ENCODE peak calls at places on chromosome 18, in eight cellular contexts. S, H, D, T, E, Z, Q and L are unnamed samples.

GRCh38 chr18:59905686-59906091 is 5.9 kb downstream of the PMAIP1 start:
- DNase-seq in S (no peak), E (no peak), T (no peak), Q (no peak), D (no peak), H (no peak), Z (no peak), L (no peak)

GRCh38 chr18:12455511-12455910 is 47.8 kb downstream of the PRELID3A start:
- DNase-seq in Z (no peak), D (peak; percentile 68), S (no peak), T (no peak), Q (no peak), E (peak; percentile 83), H (no peak), L (no peak)

GRCh38 chr18:66764225-66764624 is 160.3 kb upstream of the CDH19 start:
- DNase-seq in Q (no peak), H (no peak), D (no peak), E (no peak), T (no peak), S (no peak), Z (no peak), L (no peak)

GRCh38 chr18:79581406-79581805 is 98.2 kb upstream of the CTDP1 start:
- DNase-seq in H (no peak), Z (no peak), E (peak; percentile 69), D (no peak), S (no peak), Q (no peak), T (no peak), L (no peak)

GRCh38 chr18:65753520-65753919 is 2.7 kb downstream of the CDH7 start:
- DNase-seq in Z (no peak), E (no peak), Q (peak; percentile 40), H (peak; percentile 73), T (no peak), D (peak; percentile 92), S (no peak), L (peak; percentile 52)

GRCh38 chr18:33923980-33924379 is 300.7 kb downstream of the NOL4 start:
- DNase-seq in E (no peak), T (no peak), D (no peak), Q (no peak), S (no peak), H (no peak), Z (no peak), L (no peak)

GRCh38 chr18:76130845-76131244 is 364.2 kb downstream of the ZNF516 start:
- DNase-seq in T (no peak), Z (no peak), Q (no peak), H (no peak), E (no peak), D (no peak), S (no peak), L (no peak)

GRCh38 chr18:52670903-52671302 is 330.9 kb downstream of the DCC start:
- DNase-seq in T (no peak), S (no peak), D (peak; percentile 4), H (peak; percentile 46), Q (peak; percentile 11), E (no peak), Z (no peak), L (no peak)

GRCh38 chr18:77047803-77048419 is 84.7 kb downstream of the MBP start:
- DNase-seq in Z (no peak), E (no peak), T (no peak), S (no peak), H (no peak), D (no peak), Q (no peak), L (no peak)

GRCh38 chr18:28657836-28658410 is 481.0 kb upstream of the CDH2 start:
- DNase-seq in D (no peak), T (no peak), H (no peak), E (no peak), S (no peak), Z (no peak), Q (no peak), L (peak; percentile 56)

GRCh38 chr18:44742741-44743311 is 62.1 kb downstream of the SETBP1 start:
- DNase-seq in E (no peak), T (no peak), Q (no peak), Z (no peak), S (no peak), D (peak; percentile 95), H (no peak), L (no peak)